ENCODE peak calls at places on chromosomes 5 and 9, in four cellular contexts. E, L, R and B are unnamed samples. For H3K9me3, the result is how much of the 10 kb centered on the place peaks cover.

GRCh38 chr5:134637106-134637721 is 4.6 kb upstream of the SAR1B start:
- DNase-seq in E (no peak), L (no peak), R (no peak), B (no peak)

GRCh38 chr9:125233678-125234077 is 7.5 kb downstream of the HSPA5 start:
- DNase-seq in E (peak), L (no peak), R (no peak), B (no peak)

GRCh38 chr9:133184971-133185370 is 21.3 kb upstream of the GBGT1 start:
- DNase-seq in E (peak), L (peak), R (peak), B (no peak)

GRCh38 chr5:68848086-68848485 is 245.7 kb upstream of the SLC30A5 start:
- DNase-seq in E (no peak), L (no peak), R (no peak), B (no peak)

GRCh38 chr5:155027993-155028629 is 14.6 kb downstream of the KIF4B start:
- DNase-seq in E (no peak), L (no peak), R (peak), B (no peak)

GRCh38 chr9:119091074-119091473 is 278.2 kb downstream of the BRINP1 start:
- DNase-seq in E (peak), L (no peak), R (no peak), B (no peak)

GRCh38 chr9:131271506-131271931 is 4.8 kb downstream of the FAM78A start:
- DNase-seq in E (no peak), L (no peak), R (peak), B (no peak)

GRCh38 chr9:91948423-91949292 is 1.4 kb downstream of the ROR2 start:
- DNase-seq in E (peak), L (peak), R (no peak), B (no peak)

GRCh38 chr9:97307091-97307490 is 368 bp upstream of the CCDC180 start:
- DNase-seq in E (peak), L (peak), R (no peak), B (peak)

GRCh38 chr5:77851229-77852067 is 75.3 kb upstream of the TBCA start:
- DNase-seq in E (peak), L (no peak), R (no peak), B (peak)
- H3K27ac ChIP-seq in E (peak), L (no peak), R (no peak), B (peak)

GRCh38 chr9:122788831-122789230 is at the start of gene OR5C1:
- DNase-seq in E (no peak), L (no peak), R (no peak), B (no peak)

GRCh38 chr9:122781671-122782070 is 7.1 kb upstream of the OR5C1 start:
- DNase-seq in E (no peak), L (no peak), R (no peak), B (no peak)

GRCh38 chr9:122789256-122790046 is 718 bp downstream of the OR5C1 start:
- DNase-seq in E (no peak), L (no peak), R (no peak), B (no peak)

GRCh38 chr9:122786338-122786737 is 2.4 kb upstream of the OR5C1 start:
- DNase-seq in E (no peak), L (no peak), R (no peak), B (no peak)

DNA sequence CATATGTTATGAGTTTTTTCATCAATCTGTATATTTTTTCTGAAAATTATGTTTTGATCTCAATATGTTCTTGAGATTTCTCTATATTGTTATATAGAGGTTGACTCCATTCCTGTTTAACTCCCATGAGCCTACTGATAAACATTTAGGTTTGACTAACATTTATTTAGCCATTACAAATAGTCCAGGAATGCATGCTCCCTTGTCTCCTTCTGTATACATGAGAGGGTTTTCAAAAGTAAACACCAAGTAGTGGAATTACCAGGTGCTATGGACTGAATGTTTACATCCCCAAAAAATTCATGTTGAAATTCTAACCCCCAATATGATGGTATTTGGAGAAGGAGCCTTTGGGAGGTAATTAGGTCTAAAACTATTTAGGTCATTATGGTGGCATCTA is 3.5 kb upstream of the OR5C1 start:
- DNase-seq in E (no peak), L (no peak), R (no peak), B (no peak)
- TF ChIP-seq CTCF in E (no peak), L (no peak), R (no peak), B (no peak)

GRCh38 chr9:2788948-2789347 is 54.9 kb downstream of the PUM3 start:
- DNase-seq in E (no peak), L (no peak), R (no peak), B (no peak)
- H3K9me3 ChIP-seq in E (under half), L (under half), R (under half), B (under half)

GRCh38 chr9:127025042-127025441 is 97.4 kb downstream of the ANGPTL2 start:
- DNase-seq in E (no peak), L (no peak), R (no peak), B (no peak)

GRCh38 chr9:127030814-127031740 is 91.4 kb downstream of the ANGPTL2 start:
- DNase-seq in E (no peak), L (no peak), R (no peak), B (no peak)

GRCh38 chr9:127032256-127032655 is 90.2 kb downstream of the ANGPTL2 start:
- DNase-seq in E (no peak), L (no peak), R (no peak), B (no peak)

GRCh38 chr9:127029548-127029947 is 92.9 kb downstream of the ANGPTL2 start:
- DNase-seq in E (no peak), L (no peak), R (no peak), B (no peak)

DNA sequence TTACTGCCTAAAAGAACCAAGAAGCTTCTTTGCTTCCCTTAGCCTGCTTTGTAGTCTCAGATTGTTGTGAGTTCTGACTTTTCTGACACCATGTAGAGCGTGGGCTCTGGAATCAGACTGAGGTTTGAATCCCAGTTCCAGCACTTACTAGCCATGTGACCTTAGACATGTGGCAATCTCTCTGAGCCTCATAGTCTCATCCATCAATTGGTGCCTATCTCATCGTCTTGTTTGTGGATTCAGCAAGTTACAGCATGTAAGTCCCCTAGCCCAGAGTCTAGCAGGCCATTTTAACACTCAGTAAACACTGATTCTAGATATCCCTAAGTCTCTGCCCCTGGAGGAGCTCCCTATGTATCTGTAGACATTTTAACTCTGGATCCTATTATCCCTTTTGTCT is 94.7 kb downstream of the ANGPTL2 start:
- DNase-seq in E (no peak), L (no peak), R (no peak), B (no peak)
- H3K27ac ChIP-seq in E (no peak), L (no peak), R (no peak), B (no peak)